ENCODE peak calls at places on chromosomes 13 and 19, in four cellular contexts. One of them, this sample, is unnamed.

GRCh38 chr13:100363874-100364273 is 224.7 kb downstream of the GGACT start:
- DNase-seq in endodermal cell: no peak
- DNase-seq in ovary: no peak
- DNase-seq in lower leg skin: no peak
- DNase-seq in this sample: peak; percentile 67

GRCh38 chr13:24638096-24638495 is 42.1 kb upstream of the ATP12A start:
- DNase-seq in endodermal cell: no peak
- DNase-seq in ovary: no peak
- DNase-seq in lower leg skin: no peak
- DNase-seq in this sample: no peak

GRCh38 chr13:44726214-44726613 is 150.1 kb upstream of the TSC22D1 start:
- DNase-seq in endodermal cell: no peak
- DNase-seq in ovary: no peak
- DNase-seq in lower leg skin: peak; percentile 34
- DNase-seq in this sample: peak; percentile 95

GRCh38 chr13:64347662-64348061 is 2882.5 kb downstream of the PCDH9 start:
- DNase-seq in endodermal cell: no peak
- DNase-seq in ovary: no peak
- DNase-seq in lower leg skin: no peak
- DNase-seq in this sample: peak; percentile 16

GRCh38 chr19:52716578-52716977 is 18.3 kb downstream of the ZNF611 start:
- DNase-seq in endodermal cell: peak; percentile 87
- DNase-seq in ovary: no peak
- DNase-seq in lower leg skin: no peak
- DNase-seq in this sample: no peak

GRCh38 chr19:31676271-31677004 is 327.2 kb upstream of the TSHZ3 start:
- DNase-seq in endodermal cell: peak; percentile 73
- DNase-seq in ovary: no peak
- DNase-seq in lower leg skin: no peak
- DNase-seq in this sample: no peak

GRCh38 chr19:36819130-36819630 is 19.0 kb downstream of the ZNF790 start:
- DNase-seq in endodermal cell: no peak
- DNase-seq in ovary: no peak
- DNase-seq in lower leg skin: no peak
- DNase-seq in this sample: no peak

GRCh38 chr19:9086761-9087160 is at the start of gene OR1M1:
- DNase-seq in endodermal cell: no peak
- DNase-seq in ovary: no peak
- DNase-seq in lower leg skin: no peak
- DNase-seq in this sample: no peak

GRCh38 chr13:106103779-106104178 is 431.7 kb downstream of the EFNB2 start:
- DNase-seq in endodermal cell: no peak
- DNase-seq in ovary: no peak
- DNase-seq in lower leg skin: no peak
- DNase-seq in this sample: peak; percentile 56

GRCh38 chr19:39319098-39319891 is 1.4 kb downstream of the LRFN1 start:
- DNase-seq in endodermal cell: no peak
- DNase-seq in ovary: no peak
- DNase-seq in lower leg skin: no peak
- DNase-seq in this sample: no peak

GRCh38 chr19:3695986-3696659 is 4.1 kb downstream of the PIP5K1C start:
- DNase-seq in endodermal cell: no peak
- DNase-seq in ovary: no peak
- DNase-seq in lower leg skin: no peak
- DNase-seq in this sample: no peak

GRCh38 chr13:93411281-93411680 is 184.7 kb downstream of the GPC6 start:
- DNase-seq in endodermal cell: no peak
- DNase-seq in ovary: no peak
- DNase-seq in lower leg skin: no peak
- DNase-seq in this sample: no peak

GRCh38 chr13:33994826-33995502 is 177.0 kb downstream of the RFC3 start:
- DNase-seq in endodermal cell: no peak
- DNase-seq in ovary: no peak
- DNase-seq in lower leg skin: no peak
- DNase-seq in this sample: no peak

GRCh38 chr13:111394211-111394922 is 73.9 kb downstream of the TEX29 start:
- DNase-seq in endodermal cell: peak; percentile 15
- DNase-seq in ovary: no peak
- DNase-seq in lower leg skin: no peak
- DNase-seq in this sample: no peak

GRCh38 chr19:18208098-18208951 is 4.5 kb upstream of the RAB3A start:
- DNase-seq in endodermal cell: peak; percentile 87
- DNase-seq in ovary: peak; percentile 80
- DNase-seq in lower leg skin: no peak
- DNase-seq in this sample: peak; percentile 72

GRCh38 chr19:13031917-13032623 is 36.8 kb downstream of the NFIX start:
- DNase-seq in endodermal cell: no peak
- DNase-seq in ovary: no peak
- DNase-seq in lower leg skin: no peak
- DNase-seq in this sample: peak; percentile 82

GRCh38 chr19:4633140-4633967 is 6.0 kb upstream of the TNFAIP8L1 start:
- DNase-seq in endodermal cell: peak; percentile 91
- DNase-seq in ovary: no peak
- DNase-seq in lower leg skin: no peak
- DNase-seq in this sample: peak; percentile 82

GRCh38 chr19:52691215-52691610 is 43.6 kb downstream of the ZNF611 start:
- DNase-seq in endodermal cell: peak; percentile 52
- DNase-seq in ovary: no peak
- DNase-seq in lower leg skin: no peak
- DNase-seq in this sample: no peak

GRCh38 chr19:42126565-42126964 is 5.7 kb downstream of the POU2F2 start:
- DNase-seq in endodermal cell: no peak
- DNase-seq in ovary: no peak
- DNase-seq in lower leg skin: no peak
- DNase-seq in this sample: no peak

GRCh38 chr19:13231663-13232062 is 81.5 kb downstream of the IER2 start:
- DNase-seq in endodermal cell: no peak
- DNase-seq in ovary: no peak
- DNase-seq in lower leg skin: no peak
- DNase-seq in this sample: no peak

GRCh38 chr19:30694156-30694555 is 322.0 kb downstream of the ZNF536 start:
- DNase-seq in endodermal cell: no peak
- DNase-seq in ovary: no peak
- DNase-seq in lower leg skin: no peak
- DNase-seq in this sample: no peak

GRCh38 chr19:28217064-28217463 is 995.9 kb downstream of the UQCRFS1 start:
- DNase-seq in endodermal cell: peak; percentile 75
- DNase-seq in ovary: no peak
- DNase-seq in lower leg skin: no peak
- DNase-seq in this sample: no peak

GRCh38 chr13:98641075-98641474 is 64.2 kb upstream of the STK24 start:
- DNase-seq in endodermal cell: no peak
- DNase-seq in ovary: no peak
- DNase-seq in lower leg skin: no peak
- DNase-seq in this sample: no peak

DNA sequence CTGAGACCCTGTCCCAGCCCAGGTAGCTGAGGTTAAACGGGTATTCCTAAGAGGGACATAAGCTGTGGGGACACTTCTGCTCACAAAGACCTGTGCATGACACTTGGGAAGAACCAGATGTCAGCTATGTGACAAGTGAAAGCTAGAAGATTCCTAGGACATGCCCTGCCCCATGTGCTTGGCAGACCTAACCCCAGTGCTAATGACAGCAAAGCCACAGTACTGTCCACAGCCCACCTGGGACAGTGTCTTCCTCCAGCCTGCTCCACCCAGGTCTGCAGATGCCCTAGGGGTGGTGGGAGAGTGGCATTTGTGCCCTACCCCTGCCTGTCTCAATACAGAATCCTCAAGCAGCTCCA is 18.4 kb upstream of the EPHX3 start:
- DNase-seq in endodermal cell: no peak
- DNase-seq in ovary: no peak
- DNase-seq in lower leg skin: no peak
- DNase-seq in this sample: no peak
- H3K4me3 ChIP-seq in endodermal cell: no peak overlapping the region
- H3K4me3 ChIP-seq in ovary: no peak overlapping the region
- H3K4me3 ChIP-seq in lower leg skin: no peak overlapping the region
- H3K4me3 ChIP-seq in this sample: no peak overlapping the region

GRCh38 chr13:41941174-41941573 is 19.7 kb downstream of the VWA8 start:
- DNase-seq in endodermal cell: no peak
- DNase-seq in ovary: no peak
- DNase-seq in lower leg skin: no peak
- DNase-seq in this sample: no peak

GRCh38 chr13:41939403-41939802 is 21.5 kb downstream of the VWA8 start:
- DNase-seq in endodermal cell: no peak
- DNase-seq in ovary: no peak
- DNase-seq in lower leg skin: no peak
- DNase-seq in this sample: no peak

GRCh38 chr13:41944635-41945401 is 16.1 kb downstream of the VWA8 start:
- DNase-seq in endodermal cell: no peak
- DNase-seq in ovary: no peak
- DNase-seq in lower leg skin: no peak
- DNase-seq in this sample: no peak

GRCh38 chr13:41944229-41944628 is 16.7 kb downstream of the VWA8 start:
- DNase-seq in endodermal cell: no peak
- DNase-seq in ovary: no peak
- DNase-seq in lower leg skin: no peak
- DNase-seq in this sample: no peak

GRCh38 chr13:41942462-41943094 is 18.3 kb downstream of the VWA8 start:
- DNase-seq in endodermal cell: peak; percentile 75
- DNase-seq in ovary: no peak
- DNase-seq in lower leg skin: no peak
- DNase-seq in this sample: peak; percentile 75
- TF ChIP-seq CTCF in endodermal cell: peak; percentile 70
- TF ChIP-seq CTCF in ovary: no peak
- TF ChIP-seq CTCF in lower leg skin: no peak
- TF ChIP-seq CTCF in this sample: peak; percentile 41

GRCh38 chr13:36014763-36015162 is 116.4 kb downstream of the DCLK1 start:
- DNase-seq in endodermal cell: no peak
- DNase-seq in ovary: no peak
- DNase-seq in lower leg skin: no peak
- DNase-seq in this sample: no peak
- H3K4me3 ChIP-seq in endodermal cell: no peak overlapping the region
- H3K4me3 ChIP-seq in ovary: no peak overlapping the region
- H3K4me3 ChIP-seq in lower leg skin: no peak overlapping the region
- H3K4me3 ChIP-seq in this sample: no peak overlapping the region

DNA sequence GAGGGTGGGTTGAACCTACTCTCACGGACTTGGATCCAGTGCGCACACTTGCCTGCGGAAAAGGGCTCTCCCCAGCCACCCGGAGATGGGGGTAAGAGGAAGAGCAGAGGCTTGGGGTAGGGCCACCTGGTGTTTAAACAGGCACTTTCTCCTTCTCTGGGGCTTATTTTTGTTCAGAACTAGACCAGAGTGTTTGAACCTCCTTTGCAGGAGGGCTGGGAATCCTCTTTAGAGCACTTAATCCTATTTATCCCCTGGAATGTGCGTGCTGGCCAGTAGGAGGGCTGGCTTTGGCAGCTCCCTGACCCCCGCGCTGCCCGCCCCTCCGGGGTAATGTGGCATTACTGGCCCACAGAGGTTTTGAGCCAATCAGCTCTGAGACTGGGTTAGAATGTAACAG is 2.0 kb downstream of the RGS9BP start:
- DNase-seq in endodermal cell: peak; percentile 89
- DNase-seq in ovary: no peak
- DNase-seq in lower leg skin: no peak
- DNase-seq in this sample: no peak
- TF ChIP-seq CTCF in endodermal cell: peak; percentile 40
- TF ChIP-seq CTCF in ovary: no peak
- TF ChIP-seq CTCF in lower leg skin: no peak
- TF ChIP-seq CTCF in this sample: no peak

GRCh38 chr19:10418281-10419199 is 1.8 kb upstream of the PDE4A start:
- DNase-seq in endodermal cell: peak; percentile 72
- DNase-seq in ovary: no peak
- DNase-seq in lower leg skin: no peak
- DNase-seq in this sample: no peak
- H3K4me3 ChIP-seq in endodermal cell: no peak overlapping the region
- H3K4me3 ChIP-seq in ovary: no peak overlapping the region
- H3K4me3 ChIP-seq in lower leg skin: no peak overlapping the region
- H3K4me3 ChIP-seq in this sample: no peak overlapping the region

DNA sequence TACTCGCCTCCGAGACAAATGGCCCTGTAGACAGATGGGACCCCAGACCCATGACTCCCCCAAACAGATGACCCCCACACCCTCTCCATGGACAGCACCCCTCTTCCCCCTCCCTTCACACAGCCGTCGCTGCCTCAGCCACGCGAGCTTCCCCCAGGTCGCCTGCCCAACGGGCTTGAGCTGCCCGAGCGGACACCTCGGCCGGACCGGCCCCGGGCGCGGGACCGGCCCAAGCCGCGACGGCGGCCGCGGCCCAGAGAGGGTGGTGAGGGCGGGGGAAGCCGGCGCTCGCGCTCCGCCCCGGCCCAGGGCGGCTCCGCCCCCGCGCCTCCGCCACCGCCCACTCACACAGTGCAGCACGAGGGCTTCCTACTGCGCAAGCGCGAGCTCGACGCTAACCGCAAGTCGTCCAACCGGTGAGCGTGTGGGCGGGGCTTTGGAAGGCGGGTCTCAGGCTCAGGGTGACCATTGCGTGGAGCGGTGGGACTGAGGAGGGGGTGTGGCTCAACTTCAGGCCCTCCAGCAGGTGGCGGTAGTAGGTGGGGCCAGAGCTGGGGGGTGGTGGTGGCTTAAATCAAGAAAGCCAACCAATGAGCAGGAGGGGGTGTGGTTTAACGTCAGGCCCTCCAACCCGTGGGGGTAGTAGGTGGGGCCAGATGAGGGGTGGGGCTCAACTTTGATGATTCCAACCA is 6.2 kb upstream of the SHKBP1 start:
- DNase-seq in endodermal cell: peak; percentile 100
- DNase-seq in ovary: peak; percentile 99
- DNase-seq in lower leg skin: peak; percentile 98
- DNase-seq in this sample: peak; percentile 100
- TF ChIP-seq CTCF in endodermal cell: no peak
- TF ChIP-seq CTCF in ovary: no peak
- TF ChIP-seq CTCF in lower leg skin: no peak
- TF ChIP-seq CTCF in this sample: no peak

GRCh38 chr19:40581531-40581930 is 4.9 kb downstream of the SHKBP1 start:
- DNase-seq in endodermal cell: no peak
- DNase-seq in ovary: no peak
- DNase-seq in lower leg skin: no peak
- DNase-seq in this sample: no peak

GRCh38 chr19:40576181-40576584 is 490 bp upstream of the SHKBP1 start:
- DNase-seq in endodermal cell: peak; percentile 76
- DNase-seq in ovary: peak; percentile 50
- DNase-seq in lower leg skin: no peak
- DNase-seq in this sample: no peak

GRCh38 chr19:40576585-40577451 is at the start of gene SHKBP1:
- DNase-seq in endodermal cell: peak; percentile 98
- DNase-seq in ovary: peak; percentile 98
- DNase-seq in lower leg skin: peak; percentile 93
- DNase-seq in this sample: peak; percentile 98

GRCh38 chr19:40580619-40581018 is 3.9 kb downstream of the SHKBP1 start:
- DNase-seq in endodermal cell: no peak
- DNase-seq in ovary: no peak
- DNase-seq in lower leg skin: no peak
- DNase-seq in this sample: no peak

GRCh38 chr19:40578442-40578908 is 1.8 kb downstream of the SHKBP1 start:
- DNase-seq in endodermal cell: peak; percentile 90
- DNase-seq in ovary: no peak
- DNase-seq in lower leg skin: no peak
- DNase-seq in this sample: no peak
- H3K4me3 ChIP-seq in endodermal cell: no peak overlapping the region
- H3K4me3 ChIP-seq in ovary: no peak overlapping the region
- H3K4me3 ChIP-seq in lower leg skin: no peak overlapping the region
- H3K4me3 ChIP-seq in this sample: no peak overlapping the region

GRCh38 chr19:19315444-19315843 is 4.9 kb downstream of the SUGP1 start:
- DNase-seq in endodermal cell: peak; percentile 65
- DNase-seq in ovary: no peak
- DNase-seq in lower leg skin: no peak
- DNase-seq in this sample: no peak
- TF ChIP-seq CTCF in endodermal cell: peak; percentile 55
- TF ChIP-seq CTCF in ovary: no peak
- TF ChIP-seq CTCF in lower leg skin: no peak
- TF ChIP-seq CTCF in this sample: no peak

This sample was measured in foreskin fibroblast.